ENCODE peak calls at places on chromosomes 7 and 10, in seven cellular contexts. F, Q, W, G, R, M and U are unnamed samples.

GRCh38 chr7:18455644-18456043 is 39.9 kb upstream of the HDAC9 start:
- DNase-seq in F (no peak), W (no peak), Q (no peak), R (no peak), M (no peak), G (peak; percentile 22), U (no peak)

GRCh38 chr10:88565072-88565471 is 18.0 kb downstream of the RNLS start:
- DNase-seq in W (no peak), R (no peak), G (peak; percentile 44), F (peak; percentile 47), Q (no peak), M (no peak), U (no peak)

GRCh38 chr7:159122276-159122675 is 22.4 kb downstream of the VIPR2 start:
- DNase-seq in M (peak; percentile 30), F (no peak), Q (peak; percentile 5), W (no peak), G (no peak), R (no peak), U (no peak)

GRCh38 chr7:157954901-157955300 is 618.1 kb downstream of the DNAJB6 start:
- DNase-seq in G (no peak), Q (no peak), W (no peak), F (no peak), R (no peak), M (no peak), U (no peak)

GRCh38 chr10:48536916-48537890 is 67.7 kb downstream of the ARHGAP22 start:
- DNase-seq in W (no peak), F (no peak), M (no peak), G (no peak), R (no peak), Q (peak; percentile 12), U (no peak)

GRCh38 chr7:106392565-106392964 is 107.8 kb upstream of the NAMPT start:
- DNase-seq in G (no peak), F (no peak), W (no peak), Q (no peak), R (no peak), M (no peak), U (peak; percentile 62)

GRCh38 chr10:109386101-109386500 is 537.2 kb downstream of the XPNPEP1 start:
- DNase-seq in F (no peak), R (no peak), Q (no peak), G (no peak), W (no peak), M (no peak), U (no peak)

GRCh38 chr7:73918926-73919693 is 58.2 kb downstream of the TMEM270 start:
- DNase-seq in F (no peak), W (no peak), R (no peak), M (peak; percentile 44), Q (no peak), G (no peak), U (no peak)

GRCh38 chr10:132939957-132940790 is 2.2 kb downstream of the CFAP46 start:
- DNase-seq in W (no peak), R (no peak), Q (no peak), F (peak; percentile 55), M (no peak), G (peak; percentile 48), U (peak; percentile 63)

GRCh38 chr10:126059101-126059826 is 162.9 kb downstream of the FANK1 start:
- DNase-seq in R (no peak), M (no peak), Q (no peak), F (no peak), G (no peak), W (no peak), U (peak; percentile 82)

GRCh38 chr10:132724436-132724835 is 61.5 kb downstream of the NKX6-2 start:
- DNase-seq in M (no peak), G (no peak), Q (no peak), W (no peak), F (no peak), R (no peak), U (no peak)

GRCh38 chr10:26217396-26218105 is 977 bp downstream of the GAD2 start:
- DNase-seq in Q (no peak), G (no peak), M (no peak), R (no peak), W (no peak), F (peak; percentile 20), U (no peak)

GRCh38 chr7:40329601-40330153 is 194.9 kb downstream of the SUGCT start:
- DNase-seq in F (peak; percentile 30), Q (no peak), M (no peak), R (no peak), G (peak; percentile 86), W (no peak), U (peak; percentile 75)

GRCh38 chr10:119286983-119287612 is 79.7 kb downstream of the GRK5 start:
- DNase-seq in Q (no peak), M (no peak), F (no peak), R (no peak), G (no peak), W (no peak), U (no peak)

GRCh38 chr10:52801951-52802350 is 29.4 kb upstream of the MBL2 start:
- DNase-seq in Q (no peak), W (no peak), R (no peak), F (no peak), G (no peak), M (no peak), U (peak; percentile 100)

GRCh38 chr7:2626498-2627117 is 5.2 kb upstream of the TTYH3 start:
- DNase-seq in R (no peak), M (no peak), F (no peak), G (no peak), Q (no peak), W (no peak), U (no peak)

GRCh38 chr10:117656385-117657367 is 114.1 kb downstream of the EMX2 start:
- DNase-seq in G (no peak), W (no peak), F (peak; percentile 74), M (no peak), Q (no peak), R (no peak), U (no peak)

GRCh38 chr10:63720072-63720537 is 198.9 kb downstream of the REEP3 start:
- DNase-seq in F (peak; percentile 56), G (peak; percentile 79), R (peak; percentile 17), M (peak; percentile 69), Q (peak; percentile 63), W (peak; percentile 44), U (peak; percentile 97)

GRCh38 chr7:30927040-30927439 is 15.4 kb downstream of the AQP1 start:
- DNase-seq in W (no peak), M (peak; percentile 28), Q (peak; percentile 15), G (no peak), F (no peak), R (no peak), U (no peak)

GRCh38 chr7:43076189-43076605 is 36.2 kb upstream of the HECW1 start:
- DNase-seq in R (no peak), G (no peak), M (no peak), Q (no peak), W (no peak), F (peak; percentile 43), U (no peak)

GRCh38 chr7:70630647-70631457 is 501.1 kb upstream of the GALNT17 start:
- DNase-seq in F (no peak), M (no peak), Q (no peak), R (no peak), W (no peak), G (no peak), U (no peak)